ENCODE peak calls at places on chromosome 21, in nine cellular contexts. One of them, this sample, is unnamed.

GRCh38 chr21:45202889-45203288 is 84.8 kb downstream of the POFUT2 start:
- DNase-seq in CD4-positive, alpha-beta T cell: no peak
- DNase-seq in NCI-H1105 treated with DMSO at 0.1 percent for 48 hours: no peak
- DNase-seq in activated CD4-positive, alpha-beta T cell treated with anti-CD3 and anti-CD28 coated beads, Interleukin-2, amount 50 U/mL, for 24 hours: no peak
- DNase-seq in stomach: no peak
- DNase-seq in SJSA1: no peak
- DNase-seq in AG09319: no peak
- DNase-seq in T follicular helper cell: no peak
- DNase-seq in fibroblast of villous mesenchyme: no peak
- DNase-seq in this sample: no peak

GRCh38 chr21:42308914-42309752 is 6.1 kb downstream of the TFF3 start:
- DNase-seq in SJSA1: no peak
- DNase-seq in activated CD4-positive, alpha-beta T cell treated with anti-CD3 and anti-CD28 coated beads, Interleukin-2, amount 50 U/mL, for 24 hours: no peak
- DNase-seq in fibroblast of villous mesenchyme: no peak
- DNase-seq in T follicular helper cell: no peak
- DNase-seq in CD4-positive, alpha-beta T cell: no peak
- DNase-seq in NCI-H1105 treated with DMSO at 0.1 percent for 48 hours: no peak
- DNase-seq in stomach: peak
- DNase-seq in AG09319: no peak
- DNase-seq in this sample: no peak

GRCh38 chr21:45481566-45481965 is 60.7 kb downstream of the SLC19A1 start:
- DNase-seq in T follicular helper cell: no peak
- DNase-seq in fibroblast of villous mesenchyme: no peak
- DNase-seq in stomach: no peak
- DNase-seq in NCI-H1105 treated with DMSO at 0.1 percent for 48 hours: no peak
- DNase-seq in activated CD4-positive, alpha-beta T cell treated with anti-CD3 and anti-CD28 coated beads, Interleukin-2, amount 50 U/mL, for 24 hours: no peak
- DNase-seq in AG09319: no peak
- DNase-seq in SJSA1: no peak
- DNase-seq in CD4-positive, alpha-beta T cell: no peak
- DNase-seq in this sample: no peak

GRCh38 chr21:45865106-45865835 is 116.3 kb upstream of the COL6A1 start:
- DNase-seq in NCI-H1105 treated with DMSO at 0.1 percent for 48 hours: no peak
- DNase-seq in AG09319: no peak
- DNase-seq in SJSA1: peak
- DNase-seq in CD4-positive, alpha-beta T cell: no peak
- DNase-seq in T follicular helper cell: no peak
- DNase-seq in activated CD4-positive, alpha-beta T cell treated with anti-CD3 and anti-CD28 coated beads, Interleukin-2, amount 50 U/mL, for 24 hours: no peak
- DNase-seq in fibroblast of villous mesenchyme: peak
- DNase-seq in stomach: no peak
- DNase-seq in this sample: peak

GRCh38 chr21:44823179-44823654 is 5.4 kb upstream of the SUMO3 start:
- DNase-seq in CD4-positive, alpha-beta T cell: no peak
- DNase-seq in SJSA1: no peak
- DNase-seq in stomach: no peak
- DNase-seq in AG09319: no peak
- DNase-seq in NCI-H1105 treated with DMSO at 0.1 percent for 48 hours: no peak
- DNase-seq in activated CD4-positive, alpha-beta T cell treated with anti-CD3 and anti-CD28 coated beads, Interleukin-2, amount 50 U/mL, for 24 hours: no peak
- DNase-seq in fibroblast of villous mesenchyme: no peak
- DNase-seq in T follicular helper cell: no peak
- DNase-seq in this sample: no peak

GRCh38 chr21:37829043-37829442 is 87.2 kb downstream of the KCNJ6 start:
- DNase-seq in AG09319: no peak
- DNase-seq in T follicular helper cell: no peak
- DNase-seq in activated CD4-positive, alpha-beta T cell treated with anti-CD3 and anti-CD28 coated beads, Interleukin-2, amount 50 U/mL, for 24 hours: no peak
- DNase-seq in SJSA1: peak
- DNase-seq in CD4-positive, alpha-beta T cell: no peak
- DNase-seq in fibroblast of villous mesenchyme: no peak
- DNase-seq in NCI-H1105 treated with DMSO at 0.1 percent for 48 hours: no peak
- DNase-seq in stomach: no peak
- DNase-seq in this sample: no peak

GRCh38 chr21:35616090-35616489 is 444.2 kb downstream of the SETD4 start:
- DNase-seq in fibroblast of villous mesenchyme: peak
- DNase-seq in SJSA1: peak
- DNase-seq in NCI-H1105 treated with DMSO at 0.1 percent for 48 hours: peak
- DNase-seq in AG09319: peak
- DNase-seq in stomach: no peak
- DNase-seq in activated CD4-positive, alpha-beta T cell treated with anti-CD3 and anti-CD28 coated beads, Interleukin-2, amount 50 U/mL, for 24 hours: no peak
- DNase-seq in CD4-positive, alpha-beta T cell: no peak
- DNase-seq in T follicular helper cell: no peak
- DNase-seq in this sample: peak

GRCh38 chr21:45898781-45899180 is 82.8 kb upstream of the COL6A1 start:
- DNase-seq in T follicular helper cell: no peak
- DNase-seq in CD4-positive, alpha-beta T cell: no peak
- DNase-seq in stomach: no peak
- DNase-seq in AG09319: no peak
- DNase-seq in NCI-H1105 treated with DMSO at 0.1 percent for 48 hours: no peak
- DNase-seq in activated CD4-positive, alpha-beta T cell treated with anti-CD3 and anti-CD28 coated beads, Interleukin-2, amount 50 U/mL, for 24 hours: no peak
- DNase-seq in fibroblast of villous mesenchyme: no peak
- DNase-seq in SJSA1: no peak
- DNase-seq in this sample: no peak

GRCh38 chr21:43995521-43996105 is 16.5 kb upstream of the TRAPPC10 start:
- DNase-seq in NCI-H1105 treated with DMSO at 0.1 percent for 48 hours: no peak
- DNase-seq in activated CD4-positive, alpha-beta T cell treated with anti-CD3 and anti-CD28 coated beads, Interleukin-2, amount 50 U/mL, for 24 hours: no peak
- DNase-seq in AG09319: no peak
- DNase-seq in SJSA1: no peak
- DNase-seq in CD4-positive, alpha-beta T cell: no peak
- DNase-seq in T follicular helper cell: no peak
- DNase-seq in stomach: no peak
- DNase-seq in fibroblast of villous mesenchyme: no peak
- DNase-seq in this sample: no peak

This sample was measured in choroid plexus epithelial cell.